ENCODE peak calls at places on chromosomes 2 and 18, in six cellular contexts. One of them, this sample, is unnamed. For H3K4me1, the result is how much of the 10 kb centered on the place peaks cover.

GRCh38 chr18:31626409-31626808 is 34.7 kb downstream of the TTR start:
- DNase-seq in IMR-90: no peak
- DNase-seq in H1: no peak
- DNase-seq in trophoblast cell: peak
- DNase-seq in neuronal stem cell: no peak
- DNase-seq in H9: no peak
- DNase-seq in this sample: no peak

GRCh38 chr2:241636182-241636982 is 576 bp downstream of the THAP4 start:
- DNase-seq in IMR-90: peak
- DNase-seq in H1: no peak
- DNase-seq in trophoblast cell: peak
- DNase-seq in neuronal stem cell: peak
- DNase-seq in H9: peak
- DNase-seq in this sample: peak

GRCh38 chr2:137002911-137003310 is 237.6 kb downstream of the THSD7B start:
- DNase-seq in IMR-90: no peak
- DNase-seq in H1: no peak
- DNase-seq in trophoblast cell: no peak
- DNase-seq in neuronal stem cell: no peak
- DNase-seq in H9: no peak
- DNase-seq in this sample: no peak

GRCh38 chr2:130842770-130843169 is 6.1 kb downstream of the ARHGEF4 start:
- DNase-seq in IMR-90: no peak
- DNase-seq in H1: no peak
- DNase-seq in trophoblast cell: no peak
- DNase-seq in neuronal stem cell: no peak
- DNase-seq in H9: peak
- DNase-seq in this sample: no peak

GRCh38 chr18:37476182-37476581 is 89.4 kb downstream of the CELF4 start:
- DNase-seq in IMR-90: peak
- DNase-seq in H1: no peak
- DNase-seq in trophoblast cell: peak
- DNase-seq in neuronal stem cell: peak
- DNase-seq in H9: peak
- DNase-seq in this sample: peak

GRCh38 chr18:9943311-9943710 is 29.5 kb downstream of the VAPA start:
- DNase-seq in IMR-90: no peak
- DNase-seq in H1: no peak
- DNase-seq in trophoblast cell: no peak
- DNase-seq in neuronal stem cell: no peak
- DNase-seq in H9: no peak
- DNase-seq in this sample: no peak

GRCh38 chr2:126480033-126480432 is 175.9 kb upstream of the GYPC start:
- DNase-seq in IMR-90: no peak
- DNase-seq in H1: no peak
- DNase-seq in trophoblast cell: no peak
- DNase-seq in neuronal stem cell: no peak
- DNase-seq in H9: no peak
- DNase-seq in this sample: no peak

GRCh38 chr2:43412121-43412753 is 183.6 kb downstream of the THADA start:
- DNase-seq in IMR-90: peak
- DNase-seq in H1: no peak
- DNase-seq in trophoblast cell: no peak
- DNase-seq in neuronal stem cell: no peak
- DNase-seq in H9: no peak
- DNase-seq in this sample: no peak

GRCh38 chr2:135694711-135695110 is 46.9 kb upstream of the UBXN4 start:
- DNase-seq in IMR-90: peak
- DNase-seq in H1: no peak
- DNase-seq in trophoblast cell: no peak
- DNase-seq in neuronal stem cell: no peak
- DNase-seq in H9: no peak
- DNase-seq in this sample: peak

GRCh38 chr2:157182834-157183396 is 74.6 kb upstream of the GALNT5 start:
- DNase-seq in IMR-90: peak
- DNase-seq in H1: no peak
- DNase-seq in trophoblast cell: peak
- DNase-seq in neuronal stem cell: no peak
- DNase-seq in H9: no peak
- DNase-seq in this sample: peak

GRCh38 chr2:20539776-20540586 is 93.1 kb downstream of the RHOB start:
- DNase-seq in IMR-90: no peak
- DNase-seq in H1: no peak
- DNase-seq in trophoblast cell: peak
- DNase-seq in neuronal stem cell: no peak
- DNase-seq in H9: no peak
- DNase-seq in this sample: no peak

GRCh38 chr2:1708476-1709334 is 35.6 kb downstream of the PXDN start:
- DNase-seq in IMR-90: peak
- DNase-seq in H1: no peak
- DNase-seq in trophoblast cell: no peak
- DNase-seq in neuronal stem cell: no peak
- DNase-seq in H9: no peak
- DNase-seq in this sample: no peak

GRCh38 chr2:224882291-224883171 is 159.7 kb downstream of the DOCK10 start:
- DNase-seq in IMR-90: peak
- DNase-seq in H1: no peak
- DNase-seq in trophoblast cell: peak
- DNase-seq in neuronal stem cell: no peak
- DNase-seq in H9: no peak
- DNase-seq in this sample: peak

GRCh38 chr18:26869640-26870039 is 4.1 kb upstream of the AQP4 start:
- DNase-seq in IMR-90: no peak
- DNase-seq in H1: no peak
- DNase-seq in trophoblast cell: no peak
- DNase-seq in neuronal stem cell: no peak
- DNase-seq in H9: no peak
- DNase-seq in this sample: no peak

GRCh38 chr2:168149431-168149830 is 98.0 kb downstream of the STK39 start:
- DNase-seq in IMR-90: peak
- DNase-seq in H1: no peak
- DNase-seq in trophoblast cell: no peak
- DNase-seq in neuronal stem cell: no peak
- DNase-seq in H9: no peak
- DNase-seq in this sample: no peak
- H3K4me1 ChIP-seq in IMR-90: under half
- H3K4me1 ChIP-seq in H1: under half
- H3K4me1 ChIP-seq in trophoblast cell: under half
- H3K4me1 ChIP-seq in neuronal stem cell: under half
- H3K4me1 ChIP-seq in H9: under half
- H3K4me1 ChIP-seq in this sample: under half

GRCh38 chr2:186543561-186544131 is 46.2 kb upstream of the ITGAV start:
- DNase-seq in IMR-90: peak
- DNase-seq in H1: no peak
- DNase-seq in trophoblast cell: peak
- DNase-seq in neuronal stem cell: no peak
- DNase-seq in H9: no peak
- DNase-seq in this sample: peak

GRCh38 chr2:186551323-186552050 is 38.4 kb upstream of the ITGAV start:
- DNase-seq in IMR-90: no peak
- DNase-seq in H1: no peak
- DNase-seq in trophoblast cell: peak
- DNase-seq in neuronal stem cell: no peak
- DNase-seq in H9: no peak
- DNase-seq in this sample: no peak

GRCh38 chr2:186542002-186542401 is 47.9 kb upstream of the ITGAV start:
- DNase-seq in IMR-90: no peak
- DNase-seq in H1: no peak
- DNase-seq in trophoblast cell: no peak
- DNase-seq in neuronal stem cell: no peak
- DNase-seq in H9: no peak
- DNase-seq in this sample: no peak

GRCh38 chr2:186544255-186544675 is 45.6 kb upstream of the ITGAV start:
- DNase-seq in IMR-90: peak
- DNase-seq in H1: no peak
- DNase-seq in trophoblast cell: peak
- DNase-seq in neuronal stem cell: peak
- DNase-seq in H9: no peak
- DNase-seq in this sample: peak

DNA sequence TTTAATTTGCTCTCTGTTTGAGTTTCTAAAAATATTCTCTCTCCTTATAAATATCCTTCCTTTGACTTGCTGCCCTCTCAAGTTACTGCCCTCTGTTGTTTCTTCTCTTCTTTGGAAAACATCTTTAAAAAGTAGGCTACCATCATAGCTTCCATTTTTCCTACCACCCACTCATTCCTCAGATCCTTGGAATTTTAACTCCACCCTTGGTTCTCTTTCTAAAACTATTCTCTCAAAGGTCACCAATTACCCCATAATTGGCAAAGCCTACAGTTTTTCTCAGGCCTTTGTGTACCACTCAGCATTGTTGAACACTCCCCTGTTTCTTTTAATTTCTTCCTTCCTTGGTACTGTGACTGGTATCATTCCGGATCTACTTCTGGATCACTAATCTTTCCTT is 43.0 kb upstream of the ITGAV start:
- DNase-seq in IMR-90: peak
- DNase-seq in H1: no peak
- DNase-seq in trophoblast cell: peak
- DNase-seq in neuronal stem cell: no peak
- DNase-seq in H9: no peak
- DNase-seq in this sample: no peak
- H2AFZ ChIP-seq in IMR-90: no peak
- H2AFZ ChIP-seq in H1: no peak
- H2AFZ ChIP-seq in trophoblast cell: no peak
- H2AFZ ChIP-seq in neuronal stem cell: no peak
- H2AFZ ChIP-seq in H9: no peak
- H2AFZ ChIP-seq in this sample: no peak

DNA sequence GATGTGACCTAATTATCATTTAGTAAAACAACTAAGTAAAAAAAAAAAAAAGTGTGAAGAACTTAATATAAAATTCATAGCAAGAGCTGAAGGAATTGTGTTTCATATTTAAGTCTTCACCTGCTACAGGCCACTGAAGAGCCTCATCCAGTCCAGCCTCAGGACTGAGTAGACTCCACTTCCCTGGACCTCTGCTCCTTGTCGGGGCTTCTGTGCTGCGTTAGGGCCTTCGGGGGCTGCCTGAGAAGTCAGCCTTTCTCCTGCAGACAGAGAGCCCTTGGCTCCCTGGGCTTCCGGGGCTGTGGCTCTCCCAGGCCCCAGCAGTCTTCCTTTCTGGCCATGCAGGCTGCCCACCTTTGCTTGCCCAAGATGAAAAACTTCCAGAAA is 95.5 kb downstream of the MTCL1 start:
- DNase-seq in IMR-90: no peak
- DNase-seq in H1: no peak
- DNase-seq in trophoblast cell: no peak
- DNase-seq in neuronal stem cell: no peak
- DNase-seq in H9: no peak
- DNase-seq in this sample: no peak
- H2BK5ac ChIP-seq in IMR-90: peak
- H2BK5ac ChIP-seq in H1: peak
- H2BK5ac ChIP-seq in trophoblast cell: peak
- H2BK5ac ChIP-seq in neuronal stem cell: no peak
- H2BK5ac ChIP-seq in H9: no peak
- H2BK5ac ChIP-seq in this sample: peak

DNA sequence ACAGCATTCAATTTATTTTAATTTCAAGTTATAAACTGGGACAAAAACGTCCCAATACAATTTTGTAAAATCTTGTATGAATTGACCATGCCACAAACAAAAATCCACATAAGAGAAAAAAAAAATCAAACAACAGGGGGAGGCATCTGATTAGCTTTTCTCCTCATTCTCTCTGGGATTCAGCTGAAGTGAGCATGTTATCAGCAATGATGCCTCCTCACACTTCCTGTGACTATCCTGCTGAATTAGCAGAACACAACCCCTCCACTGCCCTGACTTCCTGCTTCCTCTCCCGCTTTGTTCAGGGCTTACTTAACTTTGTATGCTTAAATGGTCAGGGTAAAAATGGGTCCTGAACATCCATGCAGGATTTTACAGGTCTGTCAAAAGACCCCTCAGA is 132.2 kb upstream of the ITGB6 start:
- DNase-seq in IMR-90: peak
- DNase-seq in H1: no peak
- DNase-seq in trophoblast cell: no peak
- DNase-seq in neuronal stem cell: no peak
- DNase-seq in H9: no peak
- DNase-seq in this sample: peak
- H3K4me1 ChIP-seq in IMR-90: under half
- H3K4me1 ChIP-seq in H1: under half
- H3K4me1 ChIP-seq in trophoblast cell: under half
- H3K4me1 ChIP-seq in neuronal stem cell: under half
- H3K4me1 ChIP-seq in H9: under half
- H3K4me1 ChIP-seq in this sample: under half

GRCh38 chr18:79855147-79855910 is 57.6 kb downstream of the KCNG2 start:
- DNase-seq in IMR-90: no peak
- DNase-seq in H1: no peak
- DNase-seq in trophoblast cell: peak
- DNase-seq in neuronal stem cell: no peak
- DNase-seq in H9: no peak
- DNase-seq in this sample: no peak

GRCh38 chr18:79857082-79857661 is 59.4 kb downstream of the KCNG2 start:
- DNase-seq in IMR-90: peak
- DNase-seq in H1: no peak
- DNase-seq in trophoblast cell: no peak
- DNase-seq in neuronal stem cell: no peak
- DNase-seq in H9: no peak
- DNase-seq in this sample: peak

GRCh38 chr18:79853993-79854364 is 56.2 kb downstream of the KCNG2 start:
- DNase-seq in IMR-90: no peak
- DNase-seq in H1: no peak
- DNase-seq in trophoblast cell: no peak
- DNase-seq in neuronal stem cell: no peak
- DNase-seq in H9: no peak
- DNase-seq in this sample: no peak

GRCh38 chr18:79859314-79859713 is 61.6 kb downstream of the KCNG2 start:
- DNase-seq in IMR-90: no peak
- DNase-seq in H1: no peak
- DNase-seq in trophoblast cell: no peak
- DNase-seq in neuronal stem cell: no peak
- DNase-seq in H9: no peak
- DNase-seq in this sample: no peak

DNA sequence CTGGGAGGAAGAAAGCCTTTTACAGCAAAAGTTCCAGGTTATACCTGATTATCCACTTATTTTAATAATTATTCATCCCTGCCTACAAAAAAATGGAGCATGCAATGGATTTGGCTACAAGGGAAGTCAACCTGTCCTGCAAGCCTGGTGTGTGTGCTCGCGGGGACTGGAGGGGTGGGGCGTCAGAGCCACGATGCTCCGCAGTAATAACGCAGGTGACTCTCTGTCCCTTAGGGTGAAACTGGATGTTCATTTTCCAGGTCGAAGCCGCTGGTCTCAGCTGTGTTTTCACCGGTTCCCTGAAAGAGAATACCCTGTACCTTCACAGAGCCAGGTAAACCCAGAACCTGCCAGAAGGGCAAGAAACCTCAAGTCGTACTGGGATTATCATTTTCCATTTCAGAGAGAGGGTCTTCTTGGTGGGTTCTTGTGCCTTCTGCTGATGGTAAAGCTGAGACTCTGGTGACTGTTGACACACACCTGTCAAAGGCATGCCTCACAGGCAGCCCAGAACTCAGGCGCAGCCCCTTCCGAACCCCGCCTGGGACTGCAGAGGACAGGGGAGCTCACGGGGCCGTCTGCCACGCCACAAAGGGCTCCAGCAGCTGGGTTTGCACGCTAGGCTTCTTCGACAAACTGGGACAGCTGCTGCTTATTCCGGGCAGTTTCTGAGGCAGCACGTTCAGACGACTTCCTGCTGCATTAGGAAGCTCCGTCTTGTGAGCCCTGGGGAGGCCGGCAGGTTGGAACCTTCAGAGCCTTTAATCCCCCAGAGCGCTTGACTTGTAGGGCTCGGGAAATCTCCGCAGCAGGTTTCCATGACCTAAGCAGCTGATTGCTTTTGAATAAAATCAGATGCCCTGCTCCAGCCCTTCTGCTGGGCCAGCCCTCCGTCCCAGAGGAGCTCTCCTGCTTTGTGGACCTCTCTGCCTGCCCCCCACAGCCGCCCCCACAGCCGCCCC is 58.7 kb downstream of the KCNG2 start:
- DNase-seq in IMR-90: peak
- DNase-seq in H1: peak
- DNase-seq in trophoblast cell: no peak
- DNase-seq in neuronal stem cell: peak
- DNase-seq in H9: peak
- DNase-seq in this sample: peak
- H2AFZ ChIP-seq in IMR-90: peak
- H2AFZ ChIP-seq in H1: no peak
- H2AFZ ChIP-seq in trophoblast cell: no peak
- H2AFZ ChIP-seq in neuronal stem cell: peak
- H2AFZ ChIP-seq in H9: no peak
- H2AFZ ChIP-seq in this sample: no peak